ENCODE peak calls at places on chromosome 10, in six cellular contexts. B is right lobe of liver, Z is cardiac muscle cell, E is PC-9, L is aorta, J is fibroblast of lung. W is an unnamed sample.

GRCh38 chr10:14240253-14241189 is 90.2 kb downstream of the FRMD4A start:
- DNase-seq in Z (peak; percentile 9), L (no peak), B (no peak), J (peak; percentile 50), E (no peak), W (no peak)

GRCh38 chr10:92157374-92157773 is 133.5 kb downstream of the CPEB3 start:
- DNase-seq in B (no peak), J (no peak), E (no peak), L (no peak), Z (peak; percentile 38), W (no peak)

GRCh38 chr10:1366811-1367425 is 310.7 kb downstream of the WDR37 start:
- DNase-seq in J (no peak), L (no peak), B (no peak), Z (no peak), E (no peak), W (no peak)

GRCh38 chr10:94183666-94184264 is 179.0 kb downstream of the NOC3L start:
- DNase-seq in Z (peak; percentile 90), J (peak; percentile 97), L (no peak), B (no peak), E (peak; percentile 35), W (peak; percentile 86)

GRCh38 chr10:112805701-112806100 is 144.3 kb upstream of the TCF7L2 start:
- DNase-seq in L (no peak), B (no peak), J (no peak), E (no peak), Z (no peak), W (no peak)

GRCh38 chr10:43585046-43585445 is 10.6 kb upstream of the ZNF239 start:
- DNase-seq in E (no peak), J (peak; percentile 2), Z (no peak), B (no peak), L (no peak), W (no peak)

GRCh38 chr10:23556727-23557440 is 118.0 kb downstream of the OTUD1 start:
- DNase-seq in E (no peak), J (peak; percentile 55), B (no peak), Z (no peak), L (no peak), W (no peak)

GRCh38 chr10:29648983-29649268 is 14.2 kb upstream of the SVIL start:
- DNase-seq in L (no peak), J (peak; percentile 57), B (no peak), E (no peak), Z (peak; percentile 35), W (peak; percentile 59)

GRCh38 chr10:13590886-13591285 is 4.1 kb downstream of the PRPF18 start:
- DNase-seq in B (no peak), E (no peak), Z (no peak), J (no peak), L (no peak), W (no peak)

GRCh38 chr10:73910401-73910763 is 550 bp upstream of the PLAU start:
- DNase-seq in Z (no peak), E (peak; percentile 33), B (no peak), L (no peak), J (no peak), W (no peak)

GRCh38 chr10:69864321-69864720 is 62.6 kb downstream of the COL13A1 start:
- DNase-seq in L (no peak), E (peak; percentile 26), J (peak; percentile 95), B (no peak), Z (peak; percentile 82), W (peak; percentile 61)

GRCh38 chr10:125128397-125129075 is 31.8 kb downstream of the CTBP2 start:
- DNase-seq in Z (no peak), B (no peak), J (no peak), L (peak; percentile 57), E (no peak), W (no peak)

GRCh38 chr10:125127986-125128385 is 32.4 kb downstream of the CTBP2 start:
- DNase-seq in Z (no peak), L (peak; percentile 33), B (no peak), J (no peak), E (no peak), W (no peak)

GRCh38 chr10:125130886-125131285 is 29.5 kb downstream of the CTBP2 start:
- DNase-seq in L (peak; percentile 66), Z (no peak), B (no peak), J (no peak), E (no peak), W (no peak)

GRCh38 chr10:125130260-125130659 is 30.1 kb downstream of the CTBP2 start:
- DNase-seq in L (peak; percentile 58), E (no peak), B (no peak), J (no peak), Z (no peak), W (no peak)

DNA sequence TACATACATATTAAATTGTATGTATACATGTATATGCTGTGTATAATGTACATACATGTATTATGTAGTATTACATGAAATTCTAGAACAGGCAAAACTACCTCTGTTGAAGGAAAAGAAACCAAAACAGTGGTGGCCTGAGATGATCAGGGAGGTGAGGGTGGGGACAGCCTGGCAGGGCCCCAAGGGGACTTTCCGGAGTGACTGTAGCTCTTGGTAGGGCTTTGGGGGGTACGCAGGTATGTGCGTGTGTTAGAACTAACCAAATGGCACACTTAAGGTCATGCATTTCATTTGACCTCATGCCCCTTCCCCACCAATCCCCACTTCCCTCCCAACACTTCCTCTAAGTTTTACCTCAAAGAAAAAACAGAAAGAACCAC is 31.3 kb downstream of the CTBP2 start:
- DNase-seq in L (peak; percentile 21), J (no peak), B (no peak), E (peak; percentile 11), Z (no peak), W (no peak)
- H3K36me3 ChIP-seq in L (peaks cover 3% of the 10 kb centered on the region), J (peaks cover 12% of the 10 kb centered on the region), B (no peaks in the 10 kb centered on the region), E (peaks cover 3% of the 10 kb centered on the region), Z (peaks cover 3% of the 10 kb centered on the region), W (peaks cover 22% of the 10 kb centered on the region)

DNA sequence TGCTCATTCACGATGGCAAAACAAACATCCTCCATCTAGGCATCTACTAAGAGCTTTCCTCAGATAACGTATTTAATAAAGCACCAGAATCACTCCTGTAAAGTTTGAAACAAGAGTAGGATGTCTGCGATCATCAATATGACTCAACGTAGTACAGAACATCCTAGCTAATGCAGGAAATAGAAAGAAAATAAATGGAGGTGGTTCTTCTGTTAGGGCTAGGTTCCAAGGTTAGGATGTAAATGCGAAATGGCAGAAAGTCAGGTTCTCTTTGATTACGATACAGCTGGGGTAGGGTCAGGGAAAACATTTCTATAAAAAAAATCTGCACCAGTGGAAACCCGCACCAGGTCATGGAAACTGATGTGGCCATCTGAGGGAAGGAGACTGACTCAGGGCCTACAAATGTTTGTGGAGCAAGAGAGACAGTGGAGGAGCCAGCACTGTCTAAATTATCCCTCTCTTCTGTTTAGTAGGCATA is 29.1 kb downstream of the CCDC6 start:
- DNase-seq in E (no peak), J (peak; percentile 85), B (no peak), Z (peak; percentile 28), L (no peak), W (no peak)
- H3K4me3 ChIP-seq in E (no peak overlapping the region), J (no peak overlapping the region), B (no peak overlapping the region), Z (no peak overlapping the region), L (no peak overlapping the region), W (no peak overlapping the region)

GRCh38 chr10:87961314-87961713 is 97.9 kb downstream of the PTEN start:
- DNase-seq in B (no peak), L (no peak), Z (peak; percentile 30), E (no peak), J (peak; percentile 89), W (peak; percentile 61)
- H3K36me3 ChIP-seq in B (no peaks in the 10 kb centered on the region), L (no peaks in the 10 kb centered on the region), Z (peaks cover 15% of the 10 kb centered on the region), E (no peaks in the 10 kb centered on the region), J (peaks cover 3% of the 10 kb centered on the region), W (peaks cover 66% of the 10 kb centered on the region)

DNA sequence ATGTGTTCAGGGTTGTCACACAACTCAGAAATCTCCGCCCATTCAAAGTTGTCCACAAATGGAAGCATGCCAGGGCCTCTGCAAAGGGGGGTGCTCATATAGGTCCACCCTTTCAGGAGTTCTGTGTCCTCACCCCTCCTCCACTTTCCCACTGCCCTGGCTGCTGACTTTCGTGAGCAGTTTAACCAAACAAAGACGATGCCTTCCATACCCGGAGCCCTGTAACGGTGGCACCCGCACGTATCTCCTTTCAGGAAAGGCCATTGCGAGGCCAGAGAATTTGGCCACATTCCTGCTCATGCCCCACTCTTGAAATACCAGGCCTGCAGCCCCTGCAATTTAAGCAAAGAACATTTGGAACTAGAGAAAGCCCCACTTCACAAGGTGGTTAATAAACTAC is 1.4 kb downstream of the CPXM2 start:
- DNase-seq in L (no peak), E (no peak), B (no peak), Z (no peak), J (no peak), W (peak; percentile 67)
- H3K4me3 ChIP-seq in L (peak overlapping the region; percentile 91), E (no peak overlapping the region), B (no peak overlapping the region), Z (no peak overlapping the region), J (no peak overlapping the region), W (peak overlapping the region; percentile 50)

GRCh38 chr10:75630746-75631145 is 199.3 kb downstream of the LRMDA start:
- DNase-seq in B (no peak), L (no peak), E (no peak), J (no peak), Z (no peak), W (no peak)

GRCh38 chr10:75633568-75633967 is 202.1 kb downstream of the LRMDA start:
- DNase-seq in B (no peak), J (no peak), Z (no peak), E (no peak), L (no peak), W (no peak)

GRCh38 chr10:75634947-75635346 is 203.5 kb downstream of the LRMDA start:
- DNase-seq in Z (no peak), J (no peak), E (no peak), B (no peak), L (no peak), W (no peak)

GRCh38 chr10:75638752-75639151 is 207.3 kb downstream of the LRMDA start:
- DNase-seq in B (no peak), E (no peak), J (no peak), Z (no peak), L (no peak), W (no peak)

DNA sequence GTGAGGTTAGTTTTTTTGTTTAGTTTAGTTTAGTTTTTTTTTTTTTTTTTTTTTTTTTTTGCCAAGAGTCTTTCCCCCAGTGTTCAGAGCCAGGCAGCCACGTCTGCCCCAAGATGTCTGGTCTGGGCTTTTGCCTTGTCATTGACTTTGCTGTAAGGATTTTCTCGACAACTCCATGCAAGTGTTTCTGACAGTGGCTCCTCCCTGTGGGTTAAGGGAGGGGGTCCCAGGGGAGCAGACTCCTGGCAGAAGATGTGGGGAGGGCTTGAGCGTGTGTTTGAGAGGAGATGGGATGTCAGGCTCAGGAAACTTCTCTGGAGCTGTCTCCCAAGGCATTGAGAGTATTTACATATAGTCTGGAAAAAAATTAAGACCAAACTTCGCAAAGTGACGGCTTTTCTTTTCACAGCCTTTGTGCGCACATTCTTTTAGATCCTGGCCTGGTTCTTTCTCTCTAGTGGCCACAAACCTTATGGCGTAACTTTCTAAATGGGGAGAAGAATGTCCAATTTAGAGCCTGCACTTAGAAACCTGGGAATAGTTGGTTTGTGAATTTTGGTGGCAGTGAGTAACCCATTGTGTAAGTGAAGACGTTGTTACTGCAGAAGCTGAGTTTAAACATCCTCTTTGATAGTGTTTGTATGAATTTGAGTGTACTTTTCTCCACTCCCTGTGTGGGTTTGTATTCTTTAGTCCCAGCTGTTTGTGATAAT is 201.5 kb downstream of the LRMDA start:
- DNase-seq in J (no peak), E (no peak), B (no peak), Z (peak; percentile 38), L (no peak), W (no peak)
- H3K36me3 ChIP-seq in J (no peaks in the 10 kb centered on the region), E (no peaks in the 10 kb centered on the region), B (no peaks in the 10 kb centered on the region), Z (no peaks in the 10 kb centered on the region), L (peaks cover 2% of the 10 kb centered on the region), W (no peaks in the 10 kb centered on the region)

GRCh38 chr10:16258476-16259040 is 178.3 kb upstream of the PTER start:
- DNase-seq in J (no peak), E (no peak), Z (no peak), L (no peak), B (no peak), W (no peak)
- H3K4me3 ChIP-seq in J (no peak overlapping the region), E (no peak overlapping the region), Z (no peak overlapping the region), L (no peak overlapping the region), B (no peak overlapping the region), W (no peak overlapping the region)

GRCh38 chr10:96641396-96641795 is 54.6 kb upstream of the TM9SF3 start:
- DNase-seq in Z (no peak), J (no peak), B (no peak), L (no peak), E (no peak), W (no peak)
- H3K36me3 ChIP-seq in Z (no peaks in the 10 kb centered on the region), J (no peaks in the 10 kb centered on the region), B (peaks cover 4% of the 10 kb centered on the region), L (no peaks in the 10 kb centered on the region), E (no peaks in the 10 kb centered on the region), W (no peaks in the 10 kb centered on the region)

W was measured in adipocyte.